ENCODE peak calls at places on chromosomes 11 and 22, in eight cellular contexts. Q, N, S, T, H, Y, Z and I are unnamed samples.

GRCh38 chr22:42365337-42365865 is 66.8 kb downstream of the NFAM1 start:
- DNase-seq in Q (no peak), N (peak), S (no peak), T (no peak), H (no peak), Y (no peak), Z (no peak), I (no peak)

GRCh38 chr11:35804446-35805040 is 139.3 kb upstream of the LDLRAD3 start:
- DNase-seq in Q (no peak), N (no peak), S (no peak), T (no peak), H (no peak), Y (no peak), Z (no peak), I (peak)

GRCh38 chr22:40588726-40589125 is 47.8 kb downstream of the MRTFA start:
- DNase-seq in Q (no peak), N (no peak), S (peak), T (no peak), H (no peak), Y (peak), Z (peak), I (no peak)

GRCh38 chr22:36726007-36726380 is 22.4 kb upstream of the CACNG2 start:
- DNase-seq in Q (no peak), N (no peak), S (no peak), T (no peak), H (no peak), Y (no peak), Z (no peak), I (no peak)

GRCh38 chr11:28400236-28401100 is 292.3 kb downstream of the METTL15 start:
- DNase-seq in Q (no peak), N (no peak), S (no peak), T (no peak), H (no peak), Y (peak), Z (peak), I (no peak)

GRCh38 chr11:296206-296975 is 2.9 kb downstream of the IFITM5 start:
- DNase-seq in Q (peak), N (peak), S (no peak), T (no peak), H (no peak), Y (no peak), Z (no peak), I (no peak)

GRCh38 chr22:37765953-37766566 is 41.7 kb upstream of the GCAT start:
- DNase-seq in Q (no peak), N (no peak), S (no peak), T (no peak), H (no peak), Y (no peak), Z (no peak), I (no peak)

GRCh38 chr22:19040581-19041402 is 81.4 kb downstream of the DGCR2 start:
- DNase-seq in Q (peak), N (no peak), S (no peak), T (no peak), H (no peak), Y (no peak), Z (no peak), I (no peak)

GRCh38 chr11:115541518-115541917 is 37.3 kb upstream of the CADM1 start:
- DNase-seq in Q (no peak), N (no peak), S (no peak), T (no peak), H (no peak), Y (no peak), Z (no peak), I (no peak)